ENCODE peak calls at places on chromosomes 6 and 20, in five cellular contexts. One of them, this sample, is unnamed.

GRCh38 chr20:34627458-34627857 is 49.4 kb downstream of the PIGU start:
- DNase-seq in fibroblast of pulmonary artery: no peak
- DNase-seq in NCI-H748 treated with DMSO at 0.1 percent for 48 hours: no peak
- DNase-seq in uterus: no peak
- DNase-seq in effector memory CD4-positive, alpha-beta T cell: no peak
- DNase-seq in this sample: no peak

GRCh38 chr20:54633903-54634302 is 158.5 kb downstream of the DOK5 start:
- DNase-seq in fibroblast of pulmonary artery: no peak
- DNase-seq in NCI-H748 treated with DMSO at 0.1 percent for 48 hours: no peak
- DNase-seq in uterus: no peak
- DNase-seq in effector memory CD4-positive, alpha-beta T cell: no peak
- DNase-seq in this sample: no peak

GRCh38 chr6:131136021-131136847 is 967 bp downstream of the AKAP7 start:
- DNase-seq in fibroblast of pulmonary artery: peak
- DNase-seq in NCI-H748 treated with DMSO at 0.1 percent for 48 hours: no peak
- DNase-seq in uterus: peak
- DNase-seq in effector memory CD4-positive, alpha-beta T cell: no peak
- DNase-seq in this sample: no peak

GRCh38 chr20:13220194-13220856 is 749 bp upstream of the ISM1 start:
- DNase-seq in fibroblast of pulmonary artery: peak
- DNase-seq in NCI-H748 treated with DMSO at 0.1 percent for 48 hours: no peak
- DNase-seq in uterus: peak
- DNase-seq in effector memory CD4-positive, alpha-beta T cell: no peak
- DNase-seq in this sample: peak

GRCh38 chr6:69795469-69796080 is 1.2 kb downstream of the LMBRD1 start:
- DNase-seq in fibroblast of pulmonary artery: peak
- DNase-seq in NCI-H748 treated with DMSO at 0.1 percent for 48 hours: no peak
- DNase-seq in uterus: no peak
- DNase-seq in effector memory CD4-positive, alpha-beta T cell: no peak
- DNase-seq in this sample: no peak

GRCh38 chr6:743320-744096 is 50.6 kb upstream of the EXOC2 start:
- DNase-seq in fibroblast of pulmonary artery: no peak
- DNase-seq in NCI-H748 treated with DMSO at 0.1 percent for 48 hours: no peak
- DNase-seq in uterus: no peak
- DNase-seq in effector memory CD4-positive, alpha-beta T cell: no peak
- DNase-seq in this sample: no peak

GRCh38 chr6:132236281-132236680 is 165.0 kb downstream of the MOXD1 start:
- DNase-seq in fibroblast of pulmonary artery: no peak
- DNase-seq in NCI-H748 treated with DMSO at 0.1 percent for 48 hours: no peak
- DNase-seq in uterus: no peak
- DNase-seq in effector memory CD4-positive, alpha-beta T cell: no peak
- DNase-seq in this sample: no peak

GRCh38 chr20:64165866-64166600 is 1.8 kb downstream of the MYT1 start:
- DNase-seq in fibroblast of pulmonary artery: no peak
- DNase-seq in NCI-H748 treated with DMSO at 0.1 percent for 48 hours: no peak
- DNase-seq in uterus: no peak
- DNase-seq in effector memory CD4-positive, alpha-beta T cell: no peak
- DNase-seq in this sample: no peak

GRCh38 chr6:16257999-16258708 is 19.8 kb downstream of the GMPR start:
- DNase-seq in fibroblast of pulmonary artery: peak
- DNase-seq in NCI-H748 treated with DMSO at 0.1 percent for 48 hours: no peak
- DNase-seq in uterus: peak
- DNase-seq in effector memory CD4-positive, alpha-beta T cell: no peak
- DNase-seq in this sample: no peak

GRCh38 chr20:373171-373890 is 7.2 kb upstream of the TRIB3 start:
- DNase-seq in fibroblast of pulmonary artery: peak
- DNase-seq in NCI-H748 treated with DMSO at 0.1 percent for 48 hours: no peak
- DNase-seq in uterus: peak
- DNase-seq in effector memory CD4-positive, alpha-beta T cell: no peak
- DNase-seq in this sample: peak

GRCh38 chr6:2766767-2767314 is 1.6 kb downstream of the WRNIP1 start:
- DNase-seq in fibroblast of pulmonary artery: peak
- DNase-seq in NCI-H748 treated with DMSO at 0.1 percent for 48 hours: peak
- DNase-seq in uterus: no peak
- DNase-seq in effector memory CD4-positive, alpha-beta T cell: no peak
- DNase-seq in this sample: no peak

GRCh38 chr20:36285746-36286447 is 20.2 kb upstream of the DLGAP4 start:
- DNase-seq in fibroblast of pulmonary artery: no peak
- DNase-seq in NCI-H748 treated with DMSO at 0.1 percent for 48 hours: no peak
- DNase-seq in uterus: no peak
- DNase-seq in effector memory CD4-positive, alpha-beta T cell: no peak
- DNase-seq in this sample: no peak

GRCh38 chr6:13044390-13044789 is 283.9 kb downstream of the TBC1D7 start:
- DNase-seq in fibroblast of pulmonary artery: peak
- DNase-seq in NCI-H748 treated with DMSO at 0.1 percent for 48 hours: no peak
- DNase-seq in uterus: no peak
- DNase-seq in effector memory CD4-positive, alpha-beta T cell: no peak
- DNase-seq in this sample: no peak

GRCh38 chr6:55567558-55567957 is 11.4 kb downstream of the HMGCLL1 start:
- DNase-seq in fibroblast of pulmonary artery: no peak
- DNase-seq in NCI-H748 treated with DMSO at 0.1 percent for 48 hours: no peak
- DNase-seq in uterus: no peak
- DNase-seq in effector memory CD4-positive, alpha-beta T cell: no peak
- DNase-seq in this sample: no peak

GRCh38 chr20:19802492-19803158 is 44.6 kb downstream of the RIN2 start:
- DNase-seq in fibroblast of pulmonary artery: no peak
- DNase-seq in NCI-H748 treated with DMSO at 0.1 percent for 48 hours: no peak
- DNase-seq in uterus: no peak
- DNase-seq in effector memory CD4-positive, alpha-beta T cell: no peak
- DNase-seq in this sample: no peak

GRCh38 chr6:69915346-69915745 is 49.0 kb downstream of the COL19A1 start:
- DNase-seq in fibroblast of pulmonary artery: peak
- DNase-seq in NCI-H748 treated with DMSO at 0.1 percent for 48 hours: peak
- DNase-seq in uterus: no peak
- DNase-seq in effector memory CD4-positive, alpha-beta T cell: no peak
- DNase-seq in this sample: no peak

GRCh38 chr6:107491791-107492674 is 2.1 kb downstream of the SOBP start:
- DNase-seq in fibroblast of pulmonary artery: peak
- DNase-seq in NCI-H748 treated with DMSO at 0.1 percent for 48 hours: no peak
- DNase-seq in uterus: peak
- DNase-seq in effector memory CD4-positive, alpha-beta T cell: no peak
- DNase-seq in this sample: peak

GRCh38 chr6:89528865-89529264 is 95.9 kb downstream of the ANKRD6 start:
- DNase-seq in fibroblast of pulmonary artery: no peak
- DNase-seq in NCI-H748 treated with DMSO at 0.1 percent for 48 hours: no peak
- DNase-seq in uterus: no peak
- DNase-seq in effector memory CD4-positive, alpha-beta T cell: no peak
- DNase-seq in this sample: no peak

GRCh38 chr6:25875563-25875905 is 1.5 kb upstream of the SLC17A3 start:
- DNase-seq in fibroblast of pulmonary artery: no peak
- DNase-seq in NCI-H748 treated with DMSO at 0.1 percent for 48 hours: no peak
- DNase-seq in uterus: no peak
- DNase-seq in effector memory CD4-positive, alpha-beta T cell: no peak
- DNase-seq in this sample: no peak

GRCh38 chr6:127458817-127459216 is 372 bp downstream of the KIAA0408 start:
- DNase-seq in fibroblast of pulmonary artery: peak
- DNase-seq in NCI-H748 treated with DMSO at 0.1 percent for 48 hours: no peak
- DNase-seq in uterus: peak
- DNase-seq in effector memory CD4-positive, alpha-beta T cell: no peak
- DNase-seq in this sample: peak

GRCh38 chr20:49349678-49350077 is 71.8 kb upstream of the ZNFX1 start:
- DNase-seq in fibroblast of pulmonary artery: peak
- DNase-seq in NCI-H748 treated with DMSO at 0.1 percent for 48 hours: no peak
- DNase-seq in uterus: peak
- DNase-seq in effector memory CD4-positive, alpha-beta T cell: no peak
- DNase-seq in this sample: peak